ENCODE peak calls at places on chromosomes 11 and 22, in ten cellular contexts. Q, P, Y, R, F, G, X, B, C and H are unnamed samples.

GRCh38 chr22:33180371-33180770 is 122.2 kb upstream of the SYN3 start:
- DNase-seq in Q (no peak), P (no peak), Y (no peak), R (no peak), F (no peak), G (no peak), X (no peak), B (no peak), C (no peak), H (no peak)

GRCh38 chr11:60370811-60371297 is 7.5 kb upstream of the MS4A7 start:
- DNase-seq in Q (no peak), P (no peak), Y (no peak), R (no peak), F (no peak), G (no peak), X (no peak), B (no peak), C (no peak), H (no peak)

GRCh38 chr11:107598225-107599139 is 7.5 kb downstream of the ELMOD1 start:
- DNase-seq in Q (peak; percentile 14), P (no peak), Y (no peak), R (no peak), F (no peak), G (no peak), X (peak; percentile 19), B (no peak), C (no peak), H (no peak)

GRCh38 chr11:120340529-120340928 is 4.3 kb downstream of the ARHGEF12 start:
- DNase-seq in Q (no peak), P (no peak), Y (no peak), R (no peak), F (peak; percentile 39), G (no peak), X (no peak), B (no peak), C (no peak), H (no peak)

GRCh38 chr11:44997566-44997965 is 46.9 kb upstream of the TP53I11 start:
- DNase-seq in Q (no peak), P (no peak), Y (no peak), R (peak; percentile 13), F (no peak), G (no peak), X (no peak), B (no peak), C (no peak), H (no peak)

GRCh38 chr11:87739766-87740165 is 435.5 kb downstream of the RAB38 start:
- DNase-seq in Q (no peak), P (no peak), Y (no peak), R (no peak), F (no peak), G (no peak), X (no peak), B (no peak), C (no peak), H (no peak)

GRCh38 chr11:118988280-118988679 is 9.7 kb upstream of the CENATAC start:
- DNase-seq in Q (no peak), P (no peak), Y (no peak), R (no peak), F (no peak), G (no peak), X (no peak), B (no peak), C (no peak), H (peak; percentile 78)

GRCh38 chr11:107092667-107093066 is 74.4 kb upstream of the GUCY1A2 start:
- DNase-seq in Q (no peak), P (no peak), Y (no peak), R (no peak), F (no peak), G (no peak), X (no peak), B (no peak), C (no peak), H (no peak)

GRCh38 chr11:119417726-119418540 is 5.0 kb downstream of the THY1 start:
- DNase-seq in Q (peak; percentile 70), P (no peak), Y (no peak), R (no peak), F (peak; percentile 92), G (no peak), X (peak; percentile 80), B (no peak), C (no peak), H (peak; percentile 49)

GRCh38 chr11:4025957-4026324 is 68.7 kb upstream of the RRM1 start:
- DNase-seq in Q (peak; percentile 74), P (no peak), Y (no peak), R (no peak), F (peak; percentile 84), G (no peak), X (peak; percentile 82), B (no peak), C (no peak), H (no peak)

GRCh38 chr22:21568207-21569075 is 927 bp downstream of the UBE2L3 start:
- DNase-seq in Q (peak; percentile 35), P (no peak), Y (no peak), R (no peak), F (peak; percentile 37), G (peak; percentile 25), X (peak; percentile 49), B (no peak), C (peak; percentile 41), H (no peak)

GRCh38 chr11:68214173-68215086 is 1.3 kb upstream of the KMT5B start:
- DNase-seq in Q (no peak), P (no peak), Y (peak; percentile 3), R (peak; percentile 84), F (no peak), G (peak; percentile 22), X (no peak), B (no peak), C (no peak), H (no peak)

GRCh38 chr11:123428221-123428631 is 1.8 kb upstream of the GRAMD1B start:
- DNase-seq in Q (peak; percentile 53), P (no peak), Y (no peak), R (no peak), F (peak; percentile 60), G (no peak), X (peak; percentile 56), B (no peak), C (no peak), H (no peak)

GRCh38 chr11:61460474-61460881 is 30.6 kb downstream of the SDHAF2 start:
- DNase-seq in Q (no peak), P (no peak), Y (no peak), R (no peak), F (peak; percentile 86), G (no peak), X (peak; percentile 15), B (no peak), C (no peak), H (no peak)

GRCh38 chr11:92808009-92808408 is 161.4 kb upstream of the MTNR1B start:
- DNase-seq in Q (no peak), P (no peak), Y (no peak), R (no peak), F (no peak), G (no peak), X (no peak), B (no peak), C (no peak), H (no peak)

GRCh38 chr11:87454246-87454645 is 416.5 kb downstream of the TMEM135 start:
- DNase-seq in Q (no peak), P (no peak), Y (no peak), R (no peak), F (no peak), G (no peak), X (no peak), B (no peak), C (no peak), H (no peak)

GRCh38 chr22:26666035-26666338 is 8.6 kb downstream of the MIAT start:
- DNase-seq in Q (no peak), P (no peak), Y (no peak), R (no peak), F (peak; percentile 52), G (no peak), X (no peak), B (no peak), C (no peak), H (no peak)

GRCh38 chr11:68683086-68683951 is 1.0 kb upstream of the GAL start:
- DNase-seq in Q (no peak), P (no peak), Y (no peak), R (peak; percentile 72), F (no peak), G (no peak), X (no peak), B (no peak), C (no peak), H (no peak)

GRCh38 chr11:103806130-103806900 is 230.1 kb upstream of the DDI1 start:
- DNase-seq in Q (peak; percentile 92), P (no peak), Y (no peak), R (no peak), F (peak; percentile 93), G (no peak), X (peak; percentile 87), B (no peak), C (no peak), H (no peak)

GRCh38 chr11:130528301-130528651 is 79.8 kb downstream of the ADAMTS15 start:
- DNase-seq in Q (no peak), P (no peak), Y (no peak), R (no peak), F (no peak), G (no peak), X (no peak), B (no peak), C (no peak), H (no peak)

GRCh38 chr11:5004429-5005274 is 10.0 kb downstream of the OR51L1 start:
- DNase-seq in Q (peak; percentile 72), P (no peak), Y (no peak), R (no peak), F (peak; percentile 56), G (peak; percentile 53), X (peak; percentile 74), B (peak; percentile 46), C (peak; percentile 31), H (peak; percentile 56)

GRCh38 chr11:119983240-119983732 is 154.6 kb downstream of the TRIM29 start:
- DNase-seq in Q (no peak), P (no peak), Y (no peak), R (no peak), F (no peak), G (no peak), X (no peak), B (no peak), C (no peak), H (no peak)

GRCh38 chr11:17839973-17840611 is 105.5 kb downstream of the KCNC1 start:
- DNase-seq in Q (no peak), P (no peak), Y (no peak), R (no peak), F (no peak), G (no peak), X (no peak), B (no peak), C (no peak), H (no peak)

GRCh38 chr11:115590254-115590653 is 86.0 kb upstream of the CADM1 start:
- DNase-seq in Q (no peak), P (no peak), Y (no peak), R (no peak), F (no peak), G (no peak), X (no peak), B (no peak), C (no peak), H (no peak)

GRCh38 chr11:2691991-2692841 is 7.6 kb downstream of the KCNQ1OT1 start:
- DNase-seq in Q (no peak), P (no peak), Y (no peak), R (peak; percentile 36), F (no peak), G (no peak), X (no peak), B (no peak), C (no peak), H (no peak)

GRCh38 chr11:35335226-35335625 is 84.1 kb downstream of the SLC1A2 start:
- DNase-seq in Q (peak; percentile 31), P (no peak), Y (no peak), R (no peak), F (no peak), G (no peak), X (peak; percentile 61), B (no peak), C (no peak), H (no peak)

GRCh38 chr22:46582281-46582811 is 37.8 kb upstream of the GRAMD4 start:
- DNase-seq in Q (no peak), P (no peak), Y (no peak), R (peak; percentile 49), F (no peak), G (no peak), X (no peak), B (no peak), C (no peak), H (no peak)

GRCh38 chr11:121895919-121896318 is 220.1 kb downstream of the BLID start:
- DNase-seq in Q (peak; percentile 63), P (no peak), Y (no peak), R (no peak), F (peak; percentile 90), G (no peak), X (no peak), B (no peak), C (no peak), H (no peak)